ENCODE peak calls at places on chromosomes 13 and 19, in four cellular contexts. One of them, this sample, is unnamed.

GRCh38 chr19:8611890-8612806 is 1.6 kb upstream of the ADAMTS10 start:
- DNase-seq in amygdala: no peak
- DNase-seq in Calu3: no peak
- DNase-seq in HS-27A: no peak
- DNase-seq in this sample: no peak

GRCh38 chr19:31127132-31127967 is 221.9 kb downstream of the TSHZ3 start:
- DNase-seq in amygdala: no peak
- DNase-seq in Calu3: no peak
- DNase-seq in HS-27A: peak
- DNase-seq in this sample: no peak

GRCh38 chr19:10566658-10567410 is 1.0 kb upstream of the KRI1 start:
- DNase-seq in amygdala: no peak
- DNase-seq in Calu3: no peak
- DNase-seq in HS-27A: no peak
- DNase-seq in this sample: no peak

GRCh38 chr13:75219479-75220237 is 262.3 kb downstream of the TBC1D4 start:
- DNase-seq in amygdala: peak
- DNase-seq in Calu3: peak
- DNase-seq in HS-27A: no peak
- DNase-seq in this sample: peak

GRCh38 chr13:98454389-98454881 is 122.5 kb downstream of the STK24 start:
- DNase-seq in amygdala: no peak
- DNase-seq in Calu3: no peak
- DNase-seq in HS-27A: peak
- DNase-seq in this sample: no peak

GRCh38 chr13:44627441-44627840 is 51.3 kb upstream of the TSC22D1 start:
- DNase-seq in amygdala: no peak
- DNase-seq in Calu3: no peak
- DNase-seq in HS-27A: no peak
- DNase-seq in this sample: no peak

GRCh38 chr13:103246581-103247200 is 180.5 kb upstream of the SLC10A2 start:
- DNase-seq in amygdala: no peak
- DNase-seq in Calu3: no peak
- DNase-seq in HS-27A: no peak
- DNase-seq in this sample: no peak

GRCh38 chr19:10818306-10819123 is 17.5 kb downstream of the TMED1 start:
- DNase-seq in amygdala: no peak
- DNase-seq in Calu3: no peak
- DNase-seq in HS-27A: no peak
- DNase-seq in this sample: no peak

GRCh38 chr13:111845621-111846351 is 221.2 kb upstream of the SOX1 start:
- DNase-seq in amygdala: no peak
- DNase-seq in Calu3: no peak
- DNase-seq in HS-27A: no peak
- DNase-seq in this sample: no peak

GRCh38 chr19:33302974-33303790 is 848 bp upstream of the CEBPA start:
- DNase-seq in amygdala: no peak
- DNase-seq in Calu3: peak
- DNase-seq in HS-27A: no peak
- DNase-seq in this sample: peak

GRCh38 chr19:57099199-57099661 is 20.6 kb upstream of the USP29 start:
- DNase-seq in amygdala: peak
- DNase-seq in Calu3: peak
- DNase-seq in HS-27A: no peak
- DNase-seq in this sample: peak

GRCh38 chr13:35714588-35714987 is 238.1 kb upstream of the MAB21L1 start:
- DNase-seq in amygdala: no peak
- DNase-seq in Calu3: no peak
- DNase-seq in HS-27A: no peak
- DNase-seq in this sample: no peak

GRCh38 chr13:67048084-67048792 is 181.9 kb downstream of the PCDH9 start:
- DNase-seq in amygdala: no peak
- DNase-seq in Calu3: no peak
- DNase-seq in HS-27A: no peak
- DNase-seq in this sample: no peak

GRCh38 chr19:2478756-2479555 is 3.0 kb downstream of the GADD45B start:
- DNase-seq in amygdala: peak
- DNase-seq in Calu3: peak
- DNase-seq in HS-27A: no peak
- DNase-seq in this sample: peak

GRCh38 chr13:46756977-46757376 is 40.0 kb downstream of the ESD start:
- DNase-seq in amygdala: no peak
- DNase-seq in Calu3: no peak
- DNase-seq in HS-27A: no peak
- DNase-seq in this sample: no peak

GRCh38 chr19:39563408-39563807 is 23.4 kb upstream of the EID2 start:
- DNase-seq in amygdala: no peak
- DNase-seq in Calu3: peak
- DNase-seq in HS-27A: no peak
- DNase-seq in this sample: no peak

GRCh38 chr13:97243915-97244820 is 22.0 kb downstream of the MBNL2 start:
- DNase-seq in amygdala: no peak
- DNase-seq in Calu3: no peak
- DNase-seq in HS-27A: no peak
- DNase-seq in this sample: no peak

GRCh38 chr19:13036366-13036976 is 41.2 kb downstream of the NFIX start:
- DNase-seq in amygdala: no peak
- DNase-seq in Calu3: peak
- DNase-seq in HS-27A: no peak
- DNase-seq in this sample: peak

GRCh38 chr13:41408061-41408460 is 49.3 kb upstream of the RGCC start:
- DNase-seq in amygdala: no peak
- DNase-seq in Calu3: no peak
- DNase-seq in HS-27A: no peak
- DNase-seq in this sample: no peak

GRCh38 chr13:102726430-102726829 is 31.6 kb upstream of the METTL21C start:
- DNase-seq in amygdala: no peak
- DNase-seq in Calu3: no peak
- DNase-seq in HS-27A: no peak
- DNase-seq in this sample: no peak

GRCh38 chr13:39836038-39836437 is 180.6 kb downstream of the COG6 start:
- DNase-seq in amygdala: no peak
- DNase-seq in Calu3: peak
- DNase-seq in HS-27A: no peak
- DNase-seq in this sample: no peak

GRCh38 chr19:9878511-9879196 is 43.5 kb downstream of the PIN1 start:
- DNase-seq in amygdala: no peak
- DNase-seq in Calu3: no peak
- DNase-seq in HS-27A: no peak
- DNase-seq in this sample: no peak

GRCh38 chr19:53131085-53131484 is 1.6 kb downstream of the ZNF415 start:
- DNase-seq in amygdala: no peak
- DNase-seq in Calu3: no peak
- DNase-seq in HS-27A: no peak
- DNase-seq in this sample: no peak

GRCh38 chr13:73844986-73845385 is 289.2 kb downstream of the KLF12 start:
- DNase-seq in amygdala: no peak
- DNase-seq in Calu3: no peak
- DNase-seq in HS-27A: no peak
- DNase-seq in this sample: no peak

GRCh38 chr13:99196466-99197256 is 4.0 kb upstream of the UBAC2 start:
- DNase-seq in amygdala: no peak
- DNase-seq in Calu3: no peak
- DNase-seq in HS-27A: no peak
- DNase-seq in this sample: no peak

GRCh38 chr19:41925208-41926003 is 2.8 kb downstream of the ERFL start:
- DNase-seq in amygdala: no peak
- DNase-seq in Calu3: no peak
- DNase-seq in HS-27A: no peak
- DNase-seq in this sample: no peak

GRCh38 chr19:55117063-55117635 is 288 bp downstream of the PPP1R12C start:
- DNase-seq in amygdala: no peak
- DNase-seq in Calu3: peak
- DNase-seq in HS-27A: no peak
- DNase-seq in this sample: no peak

GRCh38 chr19:18919086-18919894 is at the start of the genes COPE and DDX49:
- DNase-seq in amygdala: peak
- DNase-seq in Calu3: peak
- DNase-seq in HS-27A: peak
- DNase-seq in this sample: peak

GRCh38 chr19:44648536-44649370 is 5.0 kb downstream of the PVR start:
- DNase-seq in amygdala: no peak
- DNase-seq in Calu3: no peak
- DNase-seq in HS-27A: no peak
- DNase-seq in this sample: no peak

GRCh38 chr19:31132753-31133110 is 216.5 kb downstream of the TSHZ3 start:
- DNase-seq in amygdala: no peak
- DNase-seq in Calu3: no peak
- DNase-seq in HS-27A: no peak
- DNase-seq in this sample: no peak

GRCh38 chr13:75258159-75258782 is 223.7 kb downstream of the TBC1D4 start:
- DNase-seq in amygdala: no peak
- DNase-seq in Calu3: no peak
- DNase-seq in HS-27A: peak
- DNase-seq in this sample: no peak

GRCh38 chr19:44685877-44686276 is 13.1 kb upstream of the CEACAM16 start:
- DNase-seq in amygdala: no peak
- DNase-seq in Calu3: peak
- DNase-seq in HS-27A: no peak
- DNase-seq in this sample: no peak

This sample was measured in stomach.